ENCODE peak calls at places on chromosomes 7 and 10, in five cellular contexts. C is stomach, B is testis, R is cardiac muscle cell, F is hepatocyte. U is an unnamed sample.

GRCh38 chr7:37698271-37698670 is 14.7 kb downstream of the GPR141 start:
- DNase-seq in R (no peak), B (no peak), C (no peak), F (peak; percentile 37), U (no peak)

GRCh38 chr7:68441610-68442009 is 1156.7 kb upstream of the AUTS2 start:
- DNase-seq in F (no peak), R (no peak), C (no peak), B (no peak), U (no peak)

GRCh38 chr10:124086787-124087671 is 6.4 kb downstream of the CHST15 start:
- DNase-seq in F (no peak), R (no peak), C (no peak), B (no peak), U (no peak)

GRCh38 chr7:158266426-158266816 is 321.2 kb downstream of the PTPRN2 start:
- DNase-seq in F (no peak), R (no peak), B (no peak), C (no peak), U (no peak)

GRCh38 chr7:44574286-44574872 is 671 bp upstream of the DDX56 start:
- DNase-seq in R (no peak), C (no peak), F (no peak), B (no peak), U (no peak)

GRCh38 chr7:92835140-92835850 is 1.1 kb downstream of the CDK6 start:
- DNase-seq in C (peak; percentile 65), R (peak; percentile 82), F (peak; percentile 78), B (peak; percentile 45), U (peak; percentile 75)

GRCh38 chr10:120755771-120756170 is 95.4 kb upstream of the WDR11 start:
- DNase-seq in F (no peak), R (no peak), C (no peak), B (no peak), U (no peak)

GRCh38 chr7:84939888-84940287 is 247.0 kb downstream of the SEMA3D start:
- DNase-seq in B (no peak), F (no peak), R (no peak), C (no peak), U (no peak)

GRCh38 chr7:134420509-134421125 is 38.3 kb downstream of the AKR1B1 start:
- DNase-seq in B (peak; percentile 70), F (peak; percentile 74), R (peak; percentile 84), C (peak; percentile 65), U (no peak)

GRCh38 chr10:3848005-3848767 is 63.2 kb upstream of the KLF6 start:
- DNase-seq in C (no peak), R (no peak), F (no peak), B (no peak), U (no peak)

GRCh38 chr7:25207887-25208286 is 20.4 kb downstream of the NPVF start:
- DNase-seq in B (no peak), R (no peak), C (no peak), F (no peak), U (no peak)

GRCh38 chr10:61939575-61940301 is 38.2 kb downstream of the ARID5B start:
- DNase-seq in B (no peak), F (no peak), R (peak; percentile 73), C (no peak), U (no peak)

GRCh38 chr7:116598278-116598677 is 73.4 kb downstream of the CAV1 start:
- DNase-seq in F (no peak), C (no peak), B (no peak), R (no peak), U (no peak)
- TF ChIP-seq CTCF in F (peak; percentile 10), C (no peak), B (no peak), R (peak; percentile 44), U (no peak)

GRCh38 chr10:96919785-96920425 is 87.8 kb downstream of the LCOR start:
- DNase-seq in C (no peak), B (no peak), F (no peak), R (peak; percentile 46), U (no peak)

GRCh38 chr10:96921655-96922054 is 89.6 kb downstream of the LCOR start:
- DNase-seq in F (no peak), B (no peak), R (no peak), C (no peak), U (no peak)

GRCh38 chr10:96918214-96919002 is 86.3 kb downstream of the LCOR start:
- DNase-seq in F (no peak), C (no peak), B (no peak), R (no peak), U (no peak)

GRCh38 chr10:96924861-96925260 is 92.8 kb downstream of the LCOR start:
- DNase-seq in B (no peak), C (no peak), F (no peak), R (no peak), U (no peak)

GRCh38 chr10:96922978-96923948 is 91.2 kb downstream of the LCOR start:
- DNase-seq in R (no peak), B (no peak), C (no peak), F (no peak), U (no peak)
- H3K4me3 ChIP-seq in R (no peak overlapping the region), B (no peak overlapping the region), C (no peak overlapping the region), F (no peak overlapping the region), U (no peak overlapping the region)

GRCh38 chr7:117313582-117313981 is 9.3 kb downstream of the WNT2 start:
- DNase-seq in F (no peak), R (no peak), C (no peak), B (no peak), U (no peak)

GRCh38 chr7:117308891-117309290 is 14.0 kb downstream of the WNT2 start:
- DNase-seq in R (no peak), F (no peak), C (no peak), B (no peak), U (no peak)

GRCh38 chr7:117312593-117312992 is 10.3 kb downstream of the WNT2 start:
- DNase-seq in F (no peak), B (no peak), C (no peak), R (peak; percentile 10), U (no peak)
- TF ChIP-seq CTCF in F (peak; percentile 40), B (no peak), C (no peak), R (peak; percentile 32), U (no peak)

GRCh38 chr10:14386202-14386593 is 55.5 kb upstream of the FRMD4A start:
- DNase-seq in R (peak; percentile 78), B (no peak), F (no peak), C (no peak), U (no peak)
- H3K4me3 ChIP-seq in R (no peak overlapping the region), B (no peak overlapping the region), F (no peak overlapping the region), C (no peak overlapping the region), U (no peak overlapping the region)

U was measured in coronary artery.